ENCODE peak calls at places on chromosomes 16 and 17, in eight cellular contexts. H is type B pancreatic cell, B is progenitor cell of endocrine pancreas, E is RWPE1, L is cardiac muscle cell, R is gastrocnemius medialis, V is Caco-2, D is AG04450. W is an unnamed sample.

GRCh38 chr17:74527756-74528155 is 3.5 kb downstream of the CD300LB start:
- DNase-seq in H (peak), V (no peak), B (no peak), L (no peak), E (no peak), R (no peak), D (no peak), W (no peak)

GRCh38 chr17:30947796-30948195 is 23.0 kb upstream of the RNF135 start:
- DNase-seq in L (no peak), R (no peak), H (no peak), E (no peak), D (no peak), V (peak), B (no peak), W (no peak)

GRCh38 chr17:42679001-42679491 is 2.3 kb upstream of the PLEKHH3 start:
- DNase-seq in B (no peak), L (peak), R (peak), H (no peak), E (peak), D (no peak), V (peak), W (no peak)

GRCh38 chr17:41962768-41963434 is 3.7 kb upstream of the CNP start:
- DNase-seq in H (peak), D (peak), L (peak), B (peak), E (peak), R (peak), V (peak), W (peak)

GRCh38 chr17:17146791-17147406 is 59.2 kb downstream of the PLD6 start:
- DNase-seq in L (no peak), H (no peak), V (peak), B (no peak), D (no peak), E (no peak), R (peak), W (no peak)

GRCh38 chr17:8656693-8657092 is 26.2 kb upstream of the MYH10 start:
- DNase-seq in R (no peak), E (no peak), H (no peak), L (no peak), B (no peak), D (no peak), V (no peak), W (no peak)

GRCh38 chr16:19776147-19776546 is 58.1 kb downstream of the IQCK start:
- DNase-seq in R (no peak), B (no peak), E (no peak), L (no peak), V (no peak), H (no peak), D (no peak), W (no peak)

GRCh38 chr16:1414532-1415265 is at the start of gene UNKL:
- DNase-seq in D (peak), R (peak), V (peak), E (peak), B (peak), L (peak), H (no peak), W (peak)

GRCh38 chr16:66913081-66913480 is 5.6 kb downstream of the CDH16 start:
- DNase-seq in L (no peak), B (peak), H (no peak), R (no peak), D (no peak), V (no peak), E (no peak), W (peak)

GRCh38 chr17:27457405-27457730 is 1.1 kb downstream of the KSR1 start:
- DNase-seq in L (no peak), D (no peak), B (no peak), V (no peak), R (no peak), E (no peak), H (no peak), W (no peak)

GRCh38 chr17:60445144-60445543 is 22.9 kb downstream of the CHCT1 start:
- DNase-seq in B (no peak), H (no peak), L (no peak), E (no peak), D (no peak), R (no peak), V (no peak), W (no peak)

GRCh38 chr16:66451548-66451947 is 24.5 kb downstream of the BEAN1 start:
- DNase-seq in B (no peak), H (no peak), D (no peak), R (no peak), E (no peak), V (no peak), L (no peak), W (no peak)

GRCh38 chr17:35046740-35047283 is 16.7 kb downstream of the RFFL start:
- DNase-seq in E (peak), L (peak), D (no peak), H (no peak), V (no peak), B (no peak), R (no peak), W (no peak)

GRCh38 chr17:35044181-35044580 is 19.3 kb downstream of the RFFL start:
- DNase-seq in V (no peak), B (no peak), R (no peak), D (no peak), L (no peak), H (no peak), E (no peak), W (no peak)

GRCh38 chr17:35050170-35050569 is 13.3 kb downstream of the RFFL start:
- DNase-seq in H (no peak), D (no peak), B (no peak), V (no peak), L (no peak), E (no peak), R (no peak), W (no peak)

GRCh38 chr17:35048685-35049379 is 14.7 kb downstream of the RFFL start:
- DNase-seq in E (no peak), L (no peak), R (no peak), V (no peak), B (no peak), H (no peak), D (no peak), W (no peak)

DNA sequence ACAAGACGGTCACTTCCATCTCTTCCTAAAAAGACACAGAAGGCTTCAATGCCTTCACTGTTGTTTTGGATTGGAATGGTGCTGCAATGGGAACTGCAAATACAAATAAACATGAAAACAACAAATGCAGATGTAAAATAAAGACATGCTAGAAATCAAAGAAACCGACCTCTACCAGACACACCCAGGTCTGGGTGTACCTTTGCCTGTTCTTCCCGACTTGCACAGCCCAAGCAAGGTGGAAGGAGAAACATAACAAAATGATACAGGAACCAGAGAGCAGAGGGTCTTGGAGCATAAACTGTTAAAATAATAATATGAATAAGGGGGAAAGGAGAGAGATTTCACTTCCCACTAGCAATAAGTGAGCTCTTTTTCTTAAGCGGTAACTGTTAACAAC is 17.3 kb downstream of the RFFL start:
- DNase-seq in H (no peak), E (no peak), V (no peak), R (no peak), B (no peak), L (no peak), D (no peak), W (no peak)
- TF ChIP-seq CTCF in H (no peak), E (no peak), V (no peak), R (no peak), B (no peak), L (no peak), D (no peak), W (no peak)

DNA sequence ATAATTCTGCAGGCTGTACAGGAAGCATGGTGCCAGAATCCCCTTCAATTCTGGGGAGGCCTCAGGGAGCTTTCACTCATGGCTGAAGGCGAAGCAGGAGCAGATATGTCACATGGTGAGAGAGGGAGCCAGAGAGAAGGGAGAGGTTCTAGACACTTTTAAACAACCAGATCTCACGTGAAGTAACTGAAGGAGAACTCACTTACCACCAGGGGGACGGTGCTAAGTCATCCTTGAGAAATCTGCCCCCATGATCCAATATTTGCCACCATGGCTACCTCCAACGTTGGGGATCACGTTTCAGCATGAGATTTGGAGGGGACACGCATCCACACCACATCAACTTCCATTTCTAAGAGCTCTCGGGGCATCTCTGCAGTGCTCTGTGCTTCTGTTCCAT is 37.4 kb upstream of the GNA13 start:
- DNase-seq in L (no peak), E (no peak), V (no peak), B (no peak), R (no peak), D (no peak), H (no peak), W (no peak)
- TF ChIP-seq CTCF in L (no peak), E (no peak), V (peak), B (peak), R (no peak), D (peak), H (peak), W (no peak)

DNA sequence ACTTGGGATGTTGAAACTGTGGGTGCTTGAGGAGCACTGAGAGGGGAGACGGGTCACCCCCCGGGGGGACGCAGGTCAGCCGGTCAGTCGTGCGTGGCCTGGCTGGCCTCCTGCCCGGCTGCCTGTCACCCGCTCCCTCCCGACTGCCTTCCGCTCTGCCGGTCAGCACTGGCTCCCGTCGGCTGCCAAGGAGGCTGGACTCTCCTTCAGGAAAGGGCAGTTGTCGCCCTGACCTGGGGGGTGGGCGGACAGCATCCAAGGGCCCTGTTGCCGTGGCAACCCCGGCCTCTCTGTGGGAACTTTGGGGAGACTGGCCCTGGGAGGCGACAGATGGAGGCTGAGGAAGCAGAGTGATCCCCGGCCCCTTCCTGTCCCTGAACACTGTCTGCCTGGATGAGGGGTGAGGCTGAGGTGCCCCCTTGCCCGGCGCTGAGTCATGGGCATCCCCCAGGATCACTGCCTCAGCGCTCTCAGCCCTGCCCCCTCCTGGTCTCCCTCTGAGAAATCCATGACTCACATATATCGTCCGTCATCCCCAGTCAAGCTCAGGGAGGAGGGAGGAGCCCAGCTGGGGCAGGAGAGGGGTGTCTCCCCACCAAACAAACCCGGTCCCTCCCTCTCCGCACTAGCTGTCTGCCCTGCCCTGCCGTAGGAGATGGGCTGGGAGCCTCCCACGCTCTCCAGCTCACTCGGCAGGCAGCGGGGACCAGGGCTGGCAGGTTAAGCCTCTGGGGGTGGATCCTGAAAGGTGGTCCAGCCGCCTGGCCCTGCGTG is at the start of gene ADGRG1:
- DNase-seq in E (peak), L (peak), R (peak), H (no peak), V (peak), B (no peak), D (peak), W (peak)
- TF ChIP-seq CTCF in E (no peak), L (peak), R (no peak), H (peak), V (no peak), B (no peak), D (no peak), W (no peak)

GRCh38 chr16:11750056-11750455 is 7.4 kb upstream of the TXNDC11 start:
- DNase-seq in E (no peak), V (no peak), L (no peak), D (no peak), H (no peak), B (no peak), R (no peak), W (no peak)
- TF ChIP-seq CTCF in E (no peak), V (no peak), L (no peak), D (no peak), H (no peak), B (no peak), R (no peak), W (no peak)

GRCh38 chr17:4035081-4035680 is 70.9 kb upstream of the ATP2A3 start:
- DNase-seq in R (no peak), D (no peak), V (no peak), H (no peak), E (no peak), B (no peak), L (no peak), W (no peak)
- TF ChIP-seq CTCF in R (no peak), D (peak), V (no peak), H (no peak), E (no peak), B (no peak), L (no peak), W (no peak)

GRCh38 chr16:5490499-5490898 is 392.9 kb upstream of the EEF2KMT start:
- DNase-seq in E (no peak), B (peak), L (no peak), H (peak), D (no peak), R (no peak), V (peak), W (peak)
- TF ChIP-seq CTCF in E (peak), B (peak), L (no peak), H (peak), D (peak), R (no peak), V (peak), W (peak)

DNA sequence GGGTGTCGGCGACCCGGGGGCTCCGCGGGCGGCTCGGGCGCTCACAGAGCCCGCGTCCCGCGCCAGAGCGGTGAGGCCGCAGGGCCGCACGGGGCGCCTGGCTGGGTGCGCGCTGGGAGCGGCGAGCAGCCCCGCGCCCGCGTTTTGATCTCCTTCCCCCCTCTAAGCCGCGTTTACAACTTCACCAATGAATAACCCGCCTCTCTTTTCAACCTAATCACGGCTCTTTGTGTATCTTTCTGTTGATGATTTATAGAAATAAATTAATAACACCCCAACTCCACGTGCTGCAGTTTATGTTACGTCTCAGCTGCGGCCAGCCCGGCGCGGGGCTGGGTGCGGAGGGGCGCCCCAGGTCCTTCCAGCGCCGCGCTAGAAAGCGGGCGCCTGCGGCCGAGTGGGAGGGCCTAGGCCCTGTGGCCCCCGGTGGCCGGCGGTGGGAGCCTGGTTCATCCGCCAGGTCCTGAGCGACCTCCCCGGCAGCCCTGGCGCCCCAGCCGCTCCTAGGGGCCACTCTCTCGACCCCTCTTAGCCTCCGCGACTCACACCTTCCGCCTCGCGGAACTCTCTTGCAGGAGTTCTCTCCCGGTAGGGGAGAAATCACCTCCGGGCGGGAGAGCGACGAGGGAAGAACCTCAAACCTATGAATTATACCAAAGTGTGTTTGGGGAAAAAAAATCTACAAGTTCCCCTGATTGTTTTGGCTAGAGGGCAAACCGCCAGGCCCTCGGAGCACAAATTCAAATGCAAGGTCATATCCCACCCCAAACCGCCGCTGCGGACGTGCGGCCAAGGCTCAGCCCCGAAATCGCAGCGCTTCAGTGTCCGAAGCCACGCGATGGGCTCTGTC is 1.9 kb downstream of the HNF1B start:
- DNase-seq in H (no peak), E (no peak), L (no peak), V (peak), D (no peak), R (no peak), B (peak), W (peak)
- TF ChIP-seq CTCF in H (no peak), E (no peak), L (no peak), V (no peak), D (no peak), R (no peak), B (no peak), W (no peak)

DNA sequence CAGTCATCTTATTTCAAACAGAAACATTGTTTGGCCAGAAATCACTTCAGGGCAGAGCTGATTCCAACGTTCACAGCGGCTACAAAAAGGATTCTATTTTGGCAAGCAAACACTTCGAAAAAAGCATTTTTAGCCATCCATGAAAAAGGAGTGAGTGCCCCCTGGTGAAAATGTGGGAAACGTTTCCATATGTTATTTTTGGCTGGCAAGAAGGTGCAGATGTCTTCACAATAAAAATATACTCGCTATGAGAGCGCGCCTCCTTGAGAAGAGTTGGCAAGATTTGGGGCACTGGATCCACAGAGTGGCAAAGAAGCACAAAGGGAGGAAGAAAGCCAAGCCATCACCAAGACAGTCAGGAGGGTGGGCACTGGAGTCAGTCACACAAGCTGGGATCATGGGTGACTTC is 191.1 kb downstream of the CHD9NB start:
- DNase-seq in D (no peak), L (peak), B (peak), E (peak), H (no peak), V (peak), R (no peak), W (peak)
- TF ChIP-seq CTCF in D (no peak), L (peak), B (peak), E (no peak), H (peak), V (peak), R (no peak), W (peak)

W was measured in nephron progenitor cell.